ENCODE peak calls at places on chromosomes 16 and 17, in four cellular contexts. P is K562, M is adrenal gland, O is A549. N is an unnamed sample.

GRCh38 chr17:67244621-67245072 is 349 bp downstream of the HELZ start:
- DNase-seq in P (peak), M (peak), O (peak), N (peak)

GRCh38 chr17:31067699-31068184 is 27.0 kb upstream of the NF1 start:
- DNase-seq in P (no peak), M (no peak), O (peak), N (no peak)

GRCh38 chr16:69886726-69887125 is 64.4 kb upstream of the CLEC18A start:
- DNase-seq in P (no peak), M (no peak), O (no peak), N (no peak)

GRCh38 chr16:1026784-1027415 is 45.3 kb downstream of the SOX8 start:
- DNase-seq in P (no peak), M (no peak), O (no peak), N (no peak)

GRCh38 chr16:11383481-11384183 is 38.4 kb downstream of the RMI2 start:
- DNase-seq in P (no peak), M (no peak), O (no peak), N (no peak)

GRCh38 chr16:81198635-81199034 is 39.9 kb upstream of the BCO1 start:
- DNase-seq in P (no peak), M (no peak), O (no peak), N (no peak)

GRCh38 chr16:66364117-66364958 is 2.2 kb upstream of the CDH5 start:
- DNase-seq in P (no peak), M (peak), O (no peak), N (peak)

GRCh38 chr17:81867123-81867951 is 3.8 kb downstream of the ARHGDIA start:
- DNase-seq in P (no peak), M (no peak), O (no peak), N (peak)

GRCh38 chr17:43337684-43338428 is 60.9 kb upstream of the ARL4D start:
- DNase-seq in P (no peak), M (no peak), O (no peak), N (no peak)

GRCh38 chr17:42819939-42820535 is 4.0 kb downstream of the BECN1 start:
- DNase-seq in P (peak), M (no peak), O (peak), N (no peak)

GRCh38 chr17:20791626-20792025 is 212.1 kb downstream of the CDRT15L2 start:
- DNase-seq in P (no peak), M (no peak), O (no peak), N (no peak)

GRCh38 chr16:24681793-24682192 is 47.7 kb upstream of the TNRC6A start:
- DNase-seq in P (no peak), M (no peak), O (no peak), N (no peak)

GRCh38 chr17:50364715-50365114 is 8.3 kb downstream of the MRPL27 start:
- DNase-seq in P (no peak), M (no peak), O (no peak), N (no peak)

GRCh38 chr17:76926237-76926866 is 58.1 kb downstream of the MGAT5B start:
- DNase-seq in P (no peak), M (no peak), O (no peak), N (no peak)

GRCh38 chr17:9427460-9428315 is 147.9 kb downstream of the STX8 start:
- DNase-seq in P (no peak), M (no peak), O (no peak), N (no peak)

GRCh38 chr17:77750427-77751043 is 208.0 kb upstream of the TNRC6C start:
- DNase-seq in P (no peak), M (no peak), O (no peak), N (no peak)

DNA sequence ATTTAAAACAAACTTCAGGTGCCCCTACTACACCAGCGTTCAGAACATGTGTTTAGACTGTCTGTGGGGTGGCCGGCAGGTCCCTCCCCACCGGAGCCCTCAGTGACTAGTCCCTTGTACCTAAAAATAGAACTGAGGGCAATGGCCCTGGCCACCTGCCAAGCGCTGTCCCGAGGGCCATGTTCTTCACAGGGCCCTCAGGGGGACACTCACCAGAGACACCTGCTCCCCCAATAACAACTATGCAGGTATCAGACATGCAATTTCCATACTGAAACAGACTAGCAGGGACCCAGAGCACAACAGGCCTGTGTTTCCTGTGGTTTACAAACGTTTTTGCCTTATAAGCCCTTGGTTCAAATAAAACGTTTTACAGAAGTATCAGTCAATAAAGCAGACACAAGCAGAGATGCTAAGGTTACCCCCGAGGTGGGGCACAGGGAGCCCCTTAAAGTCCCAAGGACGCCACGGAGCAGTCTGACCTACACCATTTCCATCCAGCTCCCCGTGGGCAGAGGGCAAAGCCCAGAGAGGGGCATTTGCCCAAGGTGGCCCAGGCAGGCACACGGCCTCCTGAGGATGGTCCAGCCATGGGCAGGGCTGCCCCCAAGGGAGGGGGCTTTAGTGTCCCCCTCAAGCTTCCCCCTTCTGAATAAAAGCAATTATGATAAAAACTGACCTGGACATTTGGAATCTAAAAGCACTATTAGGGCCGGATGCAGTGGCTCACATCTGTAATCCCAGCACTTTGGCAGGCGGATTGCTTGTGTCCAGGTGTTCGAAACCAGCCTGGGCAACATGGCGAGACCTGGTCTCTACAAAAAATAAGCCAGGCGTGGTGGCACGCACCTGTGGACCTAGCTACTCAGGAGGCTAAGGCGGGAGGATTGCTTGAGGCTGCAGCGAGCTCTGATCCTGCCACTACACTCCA is 896 bp upstream of the MYLK3 start:
- DNase-seq in P (no peak), M (no peak), O (no peak), N (no peak)
- TF ChIP-seq POLR2A in P (no peak), M (no peak), O (no peak), N (no peak)

GRCh38 chr17:2892305-2892971 is 96.2 kb downstream of the RAP1GAP2 start:
- DNase-seq in P (no peak), M (peak), O (peak), N (no peak)
- TF ChIP-seq POLR2A in P (no peak), M (no peak), O (no peak), N (no peak)

GRCh38 chr16:87853411-87854052 is 15.8 kb downstream of the SLC7A5 start:
- DNase-seq in P (peak), M (peak), O (peak), N (peak)
- TF ChIP-seq POLR2A in P (peak), M (peak), O (peak), N (peak)

GRCh38 chr17:1731194-1731506 is 6.6 kb downstream of the WDR81 start:
- DNase-seq in P (no peak), M (no peak), O (no peak), N (no peak)
- TF ChIP-seq POLR2A in P (no peak), M (no peak), O (no peak), N (no peak)

DNA sequence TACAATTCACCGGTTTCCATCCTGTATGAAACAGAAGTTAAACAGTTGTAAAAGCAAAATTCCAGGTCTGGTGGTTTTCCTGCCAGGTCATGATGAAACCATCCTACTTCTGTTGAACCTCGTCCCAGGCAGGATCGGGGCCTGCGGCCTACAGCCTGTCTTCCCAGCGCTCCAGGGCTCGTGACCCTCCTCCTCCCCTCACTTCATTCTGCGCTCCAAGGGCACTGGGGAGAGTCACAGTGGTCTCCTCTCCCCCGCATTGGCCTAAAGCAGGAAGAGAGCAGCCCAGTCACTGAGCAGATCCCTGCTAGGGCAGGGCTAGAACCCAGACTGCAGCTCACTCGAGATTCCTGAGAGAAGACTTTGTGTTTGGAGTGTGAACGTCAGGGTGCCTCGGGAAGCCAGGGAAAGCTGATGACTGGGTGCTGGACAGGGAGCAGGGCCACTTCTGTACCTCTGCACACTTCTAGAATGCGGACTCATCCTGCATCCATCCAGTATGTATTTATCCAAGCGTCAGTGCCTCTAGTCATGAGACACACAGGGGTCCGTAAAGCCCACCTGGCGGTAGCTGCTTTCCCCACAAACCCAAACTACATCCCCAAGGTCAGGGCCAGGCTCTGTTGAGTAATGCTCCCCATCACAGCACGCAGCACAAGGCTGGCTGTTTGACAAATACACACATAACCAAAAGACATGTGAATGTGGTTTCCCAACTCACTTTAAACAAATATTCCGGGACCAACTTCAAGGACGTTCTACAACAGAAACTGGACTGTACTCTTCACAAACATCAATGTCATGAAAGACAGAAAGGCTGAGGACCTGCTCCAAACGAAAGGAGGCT is 1.7 kb upstream of the ITGAE start:
- DNase-seq in P (no peak), M (peak), O (no peak), N (peak)
- TF ChIP-seq POLR2A in P (no peak), M (peak), O (no peak), N (no peak)

GRCh38 chr17:39732586-39732985 is 2.3 kb upstream of the MIEN1 start:
- DNase-seq in P (no peak), M (no peak), O (no peak), N (no peak)

GRCh38 chr17:39729280-39729851 is 966 bp downstream of the MIEN1 start:
- DNase-seq in P (no peak), M (no peak), O (no peak), N (no peak)

GRCh38 chr17:39727556-39727955 is 2.8 kb downstream of the MIEN1 start:
- DNase-seq in P (no peak), M (no peak), O (no peak), N (no peak)

GRCh38 chr17:39726617-39727016 is 3.7 kb downstream of the MIEN1 start:
- DNase-seq in P (no peak), M (no peak), O (no peak), N (no peak)

GRCh38 chr17:39730095-39730921 is at the start of gene MIEN1:
- DNase-seq in P (peak), M (peak), O (peak), N (peak)
- TF ChIP-seq POLR2A in P (peak), M (peak), O (peak), N (peak)

GRCh38 chr17:45146616-45147101 is 1.6 kb upstream of the HEXIM1 start:
- DNase-seq in P (no peak), M (peak), O (no peak), N (no peak)

GRCh38 chr17:45148183-45149036 is at the start of gene HEXIM1:
- DNase-seq in P (peak), M (peak), O (peak), N (peak)

GRCh38 chr17:45147102-45147580 is 1.1 kb upstream of the HEXIM1 start:
- DNase-seq in P (no peak), M (no peak), O (peak), N (peak)

GRCh38 chr17:45149037-45149668 is 878 bp downstream of the HEXIM1 start:
- DNase-seq in P (peak), M (peak), O (peak), N (peak)

DNA sequence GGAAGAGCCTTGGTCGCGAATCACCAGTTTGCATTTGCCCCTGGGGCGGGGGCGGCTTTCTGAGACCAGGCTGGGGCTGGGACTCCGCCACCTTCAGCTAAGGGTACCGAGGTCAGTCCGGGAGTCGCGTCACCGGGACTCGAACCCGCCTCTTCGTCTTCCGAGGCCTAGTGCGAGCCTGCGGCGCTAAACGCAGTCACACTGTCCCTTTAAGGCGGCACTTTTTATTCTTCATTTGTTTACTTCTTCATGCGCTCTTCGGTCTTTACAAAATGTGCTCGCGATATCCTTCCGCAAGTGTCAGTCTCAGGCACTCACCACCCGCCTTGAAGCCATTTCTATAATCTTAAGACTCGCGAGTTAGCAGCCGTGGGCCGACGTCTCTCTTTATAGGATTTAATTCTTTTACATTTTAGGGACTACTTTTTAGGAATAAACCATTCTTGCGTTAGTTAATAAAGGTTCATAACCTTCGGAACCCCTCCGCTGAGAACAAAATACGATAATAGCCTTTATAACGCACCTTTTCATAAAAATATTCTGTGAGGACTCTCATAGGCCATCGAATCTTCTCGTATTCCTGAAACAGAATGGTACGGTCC is 593 bp upstream of the HEXIM1 start:
- DNase-seq in P (peak), M (peak), O (peak), N (peak)
- TF ChIP-seq POLR2A in P (no peak), M (peak), O (no peak), N (peak)

GRCh38 chr17:58343131-58343530 is 8.9 kb downstream of the SUPT4H1 start:
- DNase-seq in P (no peak), M (no peak), O (no peak), N (no peak)

GRCh38 chr17:58344791-58345157 is 7.2 kb downstream of the SUPT4H1 start:
- DNase-seq in P (no peak), M (no peak), O (no peak), N (no peak)

GRCh38 chr17:58345500-58345899 is 6.5 kb downstream of the SUPT4H1 start:
- DNase-seq in P (no peak), M (no peak), O (no peak), N (no peak)

GRCh38 chr17:58341861-58342475 is 10.0 kb downstream of the SUPT4H1 start:
- DNase-seq in P (no peak), M (no peak), O (no peak), N (no peak)

GRCh38 chr17:58344047-58344790 is 7.8 kb downstream of the SUPT4H1 start:
- DNase-seq in P (no peak), M (no peak), O (no peak), N (no peak)
- TF ChIP-seq POLR2A in P (peak), M (no peak), O (no peak), N (no peak)

DNA sequence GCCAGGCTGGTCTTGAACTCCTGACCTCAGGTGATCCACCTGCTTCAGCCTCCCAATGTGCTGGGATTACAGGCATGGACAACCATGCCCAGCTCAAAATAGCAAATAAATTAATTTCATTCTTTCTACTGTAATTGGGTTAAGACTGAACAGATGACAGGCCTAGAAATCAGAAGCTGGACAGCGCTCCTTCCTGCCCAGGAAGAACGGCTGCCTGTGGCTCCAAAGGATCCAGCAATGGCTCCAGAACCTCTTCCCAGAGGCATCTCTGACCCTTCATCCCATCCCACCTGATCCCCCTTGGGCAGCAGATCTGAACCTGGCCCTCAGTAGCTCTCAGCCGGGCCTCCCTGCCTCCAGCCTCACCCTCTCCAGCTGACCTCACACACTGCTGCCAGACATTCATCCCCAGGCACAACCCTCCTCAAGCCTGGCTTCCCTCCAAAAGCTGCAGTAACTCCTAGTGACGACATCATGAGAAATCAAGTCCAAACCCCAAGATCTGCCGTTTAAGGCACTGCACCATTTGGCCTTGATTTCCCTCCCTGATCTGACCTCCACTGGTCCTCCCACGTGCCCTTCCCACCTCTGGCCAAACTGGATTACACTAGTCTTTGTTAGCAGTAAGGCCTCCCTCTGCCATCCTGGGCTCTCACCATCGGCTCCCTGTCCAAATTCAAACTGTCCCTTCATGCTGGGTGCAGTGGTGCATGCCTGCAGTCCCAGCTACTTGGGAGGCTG is 3.1 kb upstream of the MIF4GD start:
- DNase-seq in P (peak), M (peak), O (no peak), N (no peak)
- TF ChIP-seq POLR2A in P (peak), M (no peak), O (peak), N (no peak)